ENCODE peak calls at places on chromosomes 5 and 9, in ten cellular contexts. F, I, O, G, K, C, M, E, L and N are unnamed samples.

GRCh38 chr9:126372716-126373115 is 46.1 kb downstream of the MVB12B start:
- DNase-seq in F (no peak), L (no peak), M (no peak), G (no peak), E (no peak), O (no peak), I (no peak), K (no peak), C (no peak), N (no peak)

GRCh38 chr5:119795768-119796167 is 166.4 kb downstream of the FAM170A start:
- DNase-seq in K (no peak), O (no peak), M (peak), E (no peak), G (no peak), C (peak), F (no peak), I (no peak), L (no peak), N (no peak)

GRCh38 chr5:106545325-106545724 is 1125.4 kb downstream of the EFNA5 start:
- DNase-seq in L (no peak), G (peak), K (no peak), F (no peak), O (no peak), C (no peak), M (peak), I (no peak), E (no peak), N (no peak)

GRCh38 chr5:62305358-62305714 is 670 bp upstream of the KIF2A start:
- DNase-seq in I (no peak), G (no peak), O (no peak), L (no peak), M (no peak), E (no peak), C (peak), K (no peak), F (no peak), N (no peak)

GRCh38 chr9:92637886-92638620 is 31.9 kb downstream of the IPPK start:
- DNase-seq in F (no peak), O (no peak), C (no peak), E (no peak), M (no peak), L (no peak), I (no peak), K (no peak), G (no peak), N (no peak)

GRCh38 chr5:34007116-34007674 is 655 bp downstream of the AMACR start:
- DNase-seq in O (no peak), C (peak), G (peak), E (peak), K (no peak), F (peak), I (no peak), L (no peak), M (peak), N (no peak)

GRCh38 chr9:115018547-115019435 is 88.4 kb upstream of the TNFSF8 start:
- DNase-seq in L (no peak), E (no peak), C (peak), M (peak), F (no peak), G (peak), I (no peak), K (peak), O (no peak), N (no peak)

GRCh38 chr5:68272289-68272688 is 56.7 kb downstream of the PIK3R1 start:
- DNase-seq in E (no peak), G (peak), C (no peak), M (no peak), L (no peak), I (no peak), F (no peak), K (no peak), O (no peak), N (no peak)

GRCh38 chr9:75027187-75028107 is 646 bp downstream of the CARNMT1 start:
- DNase-seq in G (peak), M (peak), O (peak), E (peak), L (peak), K (no peak), C (peak), F (peak), I (peak), N (peak)

GRCh38 chr5:123636006-123636405 is 124.0 kb downstream of the CSNK1G3 start:
- DNase-seq in L (no peak), O (peak), G (no peak), C (no peak), F (no peak), K (no peak), E (no peak), M (no peak), I (no peak), N (no peak)

GRCh38 chr5:80268916-80269315 is 13.1 kb upstream of the SERINC5 start:
- DNase-seq in F (no peak), K (no peak), I (no peak), C (no peak), G (no peak), O (no peak), L (no peak), E (no peak), M (no peak), N (no peak)

GRCh38 chr9:130212543-130213297 is 40.5 kb downstream of the NCS1 start:
- DNase-seq in C (no peak), I (no peak), F (peak), L (no peak), O (no peak), M (no peak), K (no peak), G (no peak), E (no peak), N (no peak)

GRCh38 chr9:16336833-16337232 is 533.6 kb downstream of the BNC2 start:
- DNase-seq in I (no peak), M (no peak), O (no peak), L (no peak), K (no peak), C (no peak), F (no peak), G (no peak), E (no peak), N (no peak)

GRCh38 chr5:115098041-115098702 is 71.5 kb downstream of the TRIM36 start:
- DNase-seq in K (peak), E (peak), M (peak), I (peak), L (no peak), F (peak), O (no peak), C (peak), G (peak), N (peak)

GRCh38 chr5:155455791-155456514 is 442.4 kb downstream of the KIF4B start:
- DNase-seq in I (no peak), O (no peak), M (no peak), C (no peak), K (no peak), G (no peak), L (no peak), F (no peak), E (no peak), N (no peak)